ENCODE peak calls at places on chromosomes 16 and 17, in seven cellular contexts. Q is A549, W is psoas muscle, L is cardiac muscle cell, F is thyroid gland, R is GM23338, V is left ventricle myocardium inferior. N is an unnamed sample.

GRCh38 chr17:77316191-77316641 is 175.4 kb downstream of the SEC14L1 start:
- DNase-seq in F (peak; percentile 93), L (peak; percentile 31), Q (no peak), W (peak; percentile 64), R (peak; percentile 49), V (no peak), N (peak; percentile 60)

GRCh38 chr16:53041196-53041977 is 11.3 kb downstream of the CHD9NB start:
- DNase-seq in F (no peak), V (peak; percentile 90), W (peak; percentile 73), L (no peak), R (peak; percentile 59), Q (no peak), N (no peak)

GRCh38 chr16:27374231-27374793 is 27.7 kb upstream of the IL21R start:
- DNase-seq in L (no peak), F (no peak), Q (no peak), R (no peak), V (no peak), W (no peak), N (no peak)

GRCh38 chr16:84062734-84063640 is 20.4 kb upstream of the SLC38A8 start:
- DNase-seq in R (peak; percentile 92), W (peak; percentile 80), Q (peak; percentile 82), L (peak; percentile 88), F (peak; percentile 63), V (peak; percentile 81), N (peak; percentile 80)

GRCh38 chr16:89691986-89692569 is 5.6 kb downstream of the CDK10 start:
- DNase-seq in V (no peak), F (no peak), W (no peak), Q (no peak), R (no peak), L (no peak), N (no peak)

GRCh38 chr17:48121921-48122650 is 14.5 kb downstream of the SNX11 start:
- DNase-seq in R (no peak), W (no peak), F (peak; percentile 79), V (no peak), Q (no peak), L (no peak), N (no peak)

GRCh38 chr16:85465328-85466307 is 147.5 kb upstream of the GSE1 start:
- DNase-seq in W (peak; percentile 77), F (peak; percentile 98), L (peak; percentile 94), Q (no peak), V (peak; percentile 87), R (no peak), N (no peak)

GRCh38 chr17:44097110-44097810 is 26.2 kb downstream of the HDAC5 start:
- DNase-seq in V (peak; percentile 79), Q (no peak), R (no peak), W (peak; percentile 71), F (peak; percentile 91), L (no peak), N (peak; percentile 53)

GRCh38 chr17:17019891-17020456 is 22.3 kb upstream of the MPRIP start:
- DNase-seq in F (peak; percentile 84), W (no peak), Q (no peak), V (peak; percentile 13), L (no peak), R (no peak), N (no peak)

GRCh38 chr16:88453217-88453531 is at the start of gene ZFPM1:
- DNase-seq in R (no peak), W (no peak), F (no peak), L (peak; percentile 98), Q (no peak), V (no peak), N (no peak)

GRCh38 chr17:75661531-75661930 is 5.4 kb downstream of the RECQL5 start:
- DNase-seq in L (no peak), R (no peak), W (no peak), Q (no peak), V (no peak), F (no peak), N (no peak)

GRCh38 chr16:1296688-1297412 is 12.6 kb upstream of the UBE2I start:
- DNase-seq in R (no peak), F (peak; percentile 50), Q (peak; percentile 52), W (no peak), L (peak; percentile 48), V (no peak), N (peak; percentile 37)

GRCh38 chr16:79146-80054 is 1.4 kb downstream of the MPG start:
- DNase-seq in V (no peak), L (no peak), R (no peak), Q (no peak), W (no peak), F (no peak), N (no peak)

GRCh38 chr16:85583491-85584181 is 29.5 kb upstream of the GSE1 start:
- DNase-seq in V (no peak), Q (no peak), L (no peak), R (no peak), W (no peak), F (no peak), N (peak; percentile 43)

GRCh38 chr16:27458987-27459688 is 57.2 kb downstream of the IL21R start:
- DNase-seq in R (no peak), V (no peak), L (no peak), Q (no peak), W (no peak), F (no peak), N (no peak)

GRCh38 chr17:79156463-79157095 is 82.0 kb downstream of the ENGASE start:
- DNase-seq in L (no peak), V (no peak), R (no peak), W (no peak), F (no peak), Q (no peak), N (no peak)

GRCh38 chr17:61926831-61927210 is 961 bp downstream of the INTS2 start:
- DNase-seq in L (no peak), V (no peak), W (no peak), Q (no peak), F (no peak), R (no peak), N (no peak)

GRCh38 chr17:60165976-60166375 is 16.2 kb downstream of the CA4 start:
- DNase-seq in F (no peak), R (no peak), L (no peak), Q (no peak), W (no peak), V (no peak), N (no peak)

GRCh38 chr17:64527914-64528313 is 21.1 kb downstream of the CEP95 start:
- DNase-seq in F (no peak), R (no peak), W (no peak), V (no peak), L (no peak), Q (no peak), N (no peak)

GRCh38 chr16:6940968-6941367 is 391.7 kb upstream of the RBFOX1 start:
- DNase-seq in Q (no peak), R (no peak), V (no peak), F (no peak), W (no peak), L (no peak), N (no peak)

GRCh38 chr16:6932871-6933390 is 399.7 kb upstream of the RBFOX1 start:
- DNase-seq in W (no peak), R (no peak), F (no peak), L (no peak), Q (no peak), V (no peak), N (no peak)

DNA sequence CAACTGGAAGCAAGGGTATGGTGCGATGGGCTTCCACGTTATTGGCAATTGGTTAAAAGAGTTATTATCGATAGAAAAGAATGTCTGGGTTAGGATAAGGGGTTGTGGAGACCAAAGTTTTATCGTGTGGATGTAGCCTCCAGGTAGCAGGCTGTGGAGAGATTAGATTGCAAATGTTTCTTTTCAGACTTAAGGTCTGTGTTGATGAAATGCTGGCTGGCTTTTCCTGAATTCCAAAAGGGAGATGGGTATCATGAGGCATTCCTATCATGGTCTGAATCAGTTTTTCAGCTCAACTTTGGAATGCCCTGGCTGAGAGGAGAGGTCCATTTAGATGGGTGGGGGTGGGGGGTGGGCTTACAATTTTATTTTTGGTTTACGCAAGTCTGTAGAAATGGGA is 395.0 kb upstream of the RBFOX1 start:
- DNase-seq in R (no peak), Q (no peak), V (no peak), F (no peak), W (no peak), L (no peak), N (no peak)
- H3K27ac ChIP-seq in R (no peak overlapping the region), Q (no peak overlapping the region), V (no peak overlapping the region), F (no peak overlapping the region), W (no peak overlapping the region), L (no peak overlapping the region), N (no peak overlapping the region)

DNA sequence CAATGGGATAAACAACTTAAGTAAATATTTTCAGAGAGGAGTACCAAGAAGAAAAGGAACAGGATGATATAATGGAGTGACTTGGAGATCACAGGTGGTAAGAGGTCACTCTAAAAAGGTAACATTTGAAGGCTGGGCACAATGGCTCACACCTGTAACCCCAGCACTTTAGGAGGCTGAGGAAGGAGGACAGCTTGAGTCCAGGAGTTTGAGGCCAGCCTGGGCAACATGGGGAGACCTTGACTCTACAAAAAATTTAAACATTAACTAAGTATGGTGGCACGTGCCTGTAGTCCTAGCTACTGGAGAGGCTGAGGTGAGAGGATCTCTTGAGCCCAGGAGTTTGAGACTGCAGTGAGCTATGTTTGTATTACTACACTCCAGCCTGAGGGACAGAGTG is 3.4 kb upstream of the TMEM11 start:
- DNase-seq in L (no peak), F (no peak), V (no peak), R (no peak), W (no peak), Q (no peak), N (no peak)
- H3K4me3 ChIP-seq in L (no peak overlapping the region), F (no peak overlapping the region), V (no peak overlapping the region), R (no peak overlapping the region), W (no peak overlapping the region), Q (no peak overlapping the region), N (no peak overlapping the region)

GRCh38 chr16:72244853-72245252 is 72.9 kb upstream of the PMFBP1 start:
- DNase-seq in V (no peak), R (peak; percentile 22), L (no peak), W (no peak), Q (no peak), F (no peak), N (no peak)

GRCh38 chr16:72242757-72243156 is 70.8 kb upstream of the PMFBP1 start:
- DNase-seq in L (no peak), Q (no peak), R (no peak), F (no peak), W (no peak), V (no peak), N (no peak)

GRCh38 chr16:72247821-72248253 is 75.9 kb upstream of the PMFBP1 start:
- DNase-seq in R (no peak), L (no peak), F (no peak), Q (no peak), V (no peak), W (no peak), N (peak; percentile 28)

GRCh38 chr16:72240949-72241348 is 69.0 kb upstream of the PMFBP1 start:
- DNase-seq in R (no peak), F (no peak), L (no peak), Q (no peak), W (no peak), V (no peak), N (no peak)

GRCh38 chr16:72246423-72246822 is 74.5 kb upstream of the PMFBP1 start:
- DNase-seq in L (no peak), Q (no peak), W (no peak), R (no peak), F (no peak), V (no peak), N (no peak)
- TF ChIP-seq CTCF in L (no peak), Q (no peak), W (no peak), R (no peak), F (no peak), V (no peak), N (no peak)

DNA sequence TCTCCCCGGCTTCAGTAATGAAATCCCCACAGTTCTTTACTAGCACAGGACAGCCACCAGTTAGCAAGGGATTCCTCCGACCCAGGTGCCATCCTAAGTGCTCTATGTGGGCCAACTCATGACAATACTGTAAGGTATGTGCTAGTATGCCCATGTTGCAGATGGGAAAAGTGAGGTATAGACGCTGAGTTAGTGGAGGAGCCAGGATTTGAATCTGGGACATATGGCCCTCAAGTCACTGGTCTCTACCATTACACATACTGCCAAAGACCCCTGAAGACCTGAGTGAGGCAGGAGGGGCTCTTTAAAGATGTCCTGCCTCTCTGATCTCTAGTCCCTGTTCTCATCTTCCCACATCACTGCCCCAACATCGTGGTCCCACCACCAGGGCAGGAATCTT is 36.2 kb upstream of the MRPS23 start:
- DNase-seq in R (no peak), F (no peak), V (no peak), L (no peak), Q (no peak), W (no peak), N (no peak)
- H3K27ac ChIP-seq in R (no peak overlapping the region), F (no peak overlapping the region), V (no peak overlapping the region), L (no peak overlapping the region), Q (peak overlapping the region; percentile 46), W (no peak overlapping the region), N (no peak overlapping the region)

N was measured in brain microvascular endothelial cell.